ENCODE peak calls at places on chromosomes 5 and 9, in five cellular contexts. One of them, this sample, is unnamed.

GRCh38 chr5:52672459-52672858 is 115.3 kb upstream of the ITGA1 start:
- DNase-seq in heart right ventricle: no peak
- DNase-seq in kidney: no peak
- DNase-seq in mucosa of descending colon: no peak
- DNase-seq in BE2C: no peak
- DNase-seq in this sample: no peak

GRCh38 chr5:17151686-17152085 is 65.7 kb upstream of the BASP1 start:
- DNase-seq in kidney: no peak
- DNase-seq in mucosa of descending colon: no peak
- DNase-seq in BE2C: no peak
- DNase-seq in heart right ventricle: no peak
- DNase-seq in this sample: no peak

GRCh38 chr9:126628146-126628545 is 14.4 kb downstream of the LMX1B start:
- DNase-seq in mucosa of descending colon: no peak
- DNase-seq in BE2C: peak; percentile 49
- DNase-seq in heart right ventricle: no peak
- DNase-seq in kidney: no peak
- DNase-seq in this sample: peak; percentile 41

GRCh38 chr9:31542384-31543055 is 841.9 kb upstream of the ACO1 start:
- DNase-seq in kidney: no peak
- DNase-seq in heart right ventricle: no peak
- DNase-seq in mucosa of descending colon: peak; percentile 13
- DNase-seq in BE2C: peak; percentile 28
- DNase-seq in this sample: peak; percentile 72

GRCh38 chr5:117955831-117956230 is 1032.5 kb downstream of the DTWD2 start:
- DNase-seq in mucosa of descending colon: no peak
- DNase-seq in kidney: no peak
- DNase-seq in heart right ventricle: no peak
- DNase-seq in BE2C: no peak
- DNase-seq in this sample: peak; percentile 5

GRCh38 chr5:150515446-150515845 is 7.5 kb downstream of the NDST1 start:
- DNase-seq in mucosa of descending colon: no peak
- DNase-seq in BE2C: no peak
- DNase-seq in heart right ventricle: no peak
- DNase-seq in kidney: no peak
- DNase-seq in this sample: peak; percentile 84

GRCh38 chr9:104977580-104977979 is 49.6 kb upstream of the ABCA1 start:
- DNase-seq in BE2C: no peak
- DNase-seq in kidney: no peak
- DNase-seq in heart right ventricle: no peak
- DNase-seq in mucosa of descending colon: no peak
- DNase-seq in this sample: no peak

GRCh38 chr5:88813805-88814584 is 69.0 kb downstream of the MEF2C start:
- DNase-seq in BE2C: no peak
- DNase-seq in mucosa of descending colon: no peak
- DNase-seq in kidney: no peak
- DNase-seq in heart right ventricle: no peak
- DNase-seq in this sample: no peak

GRCh38 chr9:106059886-106060285 is 365.5 kb downstream of the TMEM38B start:
- DNase-seq in kidney: no peak
- DNase-seq in mucosa of descending colon: no peak
- DNase-seq in heart right ventricle: no peak
- DNase-seq in BE2C: no peak
- DNase-seq in this sample: no peak

GRCh38 chr5:98296426-98296825 is 477.0 kb upstream of the RGMB start:
- DNase-seq in mucosa of descending colon: no peak
- DNase-seq in BE2C: no peak
- DNase-seq in kidney: no peak
- DNase-seq in heart right ventricle: no peak
- DNase-seq in this sample: peak; percentile 67

GRCh38 chr5:138932171-138932810 is 57.2 kb upstream of the LRRTM2 start:
- DNase-seq in mucosa of descending colon: no peak
- DNase-seq in heart right ventricle: no peak
- DNase-seq in kidney: peak; percentile 71
- DNase-seq in BE2C: no peak
- DNase-seq in this sample: no peak

GRCh38 chr5:147954971-147955370 is 48.6 kb upstream of the C5orf46 start:
- DNase-seq in BE2C: no peak
- DNase-seq in heart right ventricle: no peak
- DNase-seq in mucosa of descending colon: no peak
- DNase-seq in kidney: no peak
- DNase-seq in this sample: no peak

GRCh38 chr5:143053780-143054179 is 283.6 kb downstream of the ARHGAP26 start:
- DNase-seq in BE2C: no peak
- DNase-seq in kidney: no peak
- DNase-seq in mucosa of descending colon: no peak
- DNase-seq in heart right ventricle: no peak
- DNase-seq in this sample: no peak

GRCh38 chr5:133709074-133709676 is 96.8 kb upstream of the FSTL4 start:
- DNase-seq in BE2C: no peak
- DNase-seq in mucosa of descending colon: no peak
- DNase-seq in heart right ventricle: no peak
- DNase-seq in kidney: no peak
- DNase-seq in this sample: peak; percentile 55

GRCh38 chr9:83630938-83631457 is 8.1 kb downstream of the IDNK start:
- DNase-seq in heart right ventricle: no peak
- DNase-seq in mucosa of descending colon: no peak
- DNase-seq in kidney: no peak
- DNase-seq in BE2C: peak; percentile 26
- DNase-seq in this sample: no peak

GRCh38 chr9:68640421-68641089 is 64.5 kb upstream of the PIP5K1B start:
- DNase-seq in heart right ventricle: no peak
- DNase-seq in mucosa of descending colon: no peak
- DNase-seq in kidney: no peak
- DNase-seq in BE2C: no peak
- DNase-seq in this sample: no peak

GRCh38 chr9:124415102-124415851 is at the start of gene PSMB7:
- DNase-seq in kidney: peak; percentile 98
- DNase-seq in mucosa of descending colon: peak; percentile 98
- DNase-seq in BE2C: peak; percentile 96
- DNase-seq in heart right ventricle: peak; percentile 96
- DNase-seq in this sample: peak; percentile 98

GRCh38 chr5:121913397-121913796 is 48.4 kb upstream of the SRFBP1 start:
- DNase-seq in heart right ventricle: no peak
- DNase-seq in BE2C: no peak
- DNase-seq in mucosa of descending colon: no peak
- DNase-seq in kidney: no peak
- DNase-seq in this sample: no peak

GRCh38 chr5:2207966-2208544 is 325.3 kb upstream of the IRX4 start:
- DNase-seq in heart right ventricle: peak; percentile 27
- DNase-seq in BE2C: no peak
- DNase-seq in kidney: no peak
- DNase-seq in mucosa of descending colon: no peak
- DNase-seq in this sample: no peak

GRCh38 chr9:134897584-134898170 is 17.1 kb downstream of the FCN2 start:
- DNase-seq in heart right ventricle: no peak
- DNase-seq in BE2C: no peak
- DNase-seq in mucosa of descending colon: no peak
- DNase-seq in kidney: no peak
- DNase-seq in this sample: no peak

GRCh38 chr5:40717281-40717680 is 37.6 kb downstream of the PTGER4 start:
- DNase-seq in kidney: no peak
- DNase-seq in BE2C: no peak
- DNase-seq in mucosa of descending colon: no peak
- DNase-seq in heart right ventricle: no peak
- DNase-seq in this sample: peak; percentile 54

GRCh38 chr9:37903581-37903830 is 421 bp downstream of the SLC25A51 start:
- DNase-seq in kidney: no peak
- DNase-seq in BE2C: no peak
- DNase-seq in mucosa of descending colon: no peak
- DNase-seq in heart right ventricle: peak; percentile 61
- DNase-seq in this sample: peak; percentile 24

GRCh38 chr5:149834246-149834855 is 104.2 kb downstream of the PPARGC1B start:
- DNase-seq in mucosa of descending colon: peak; percentile 88
- DNase-seq in kidney: no peak
- DNase-seq in heart right ventricle: no peak
- DNase-seq in BE2C: peak; percentile 75
- DNase-seq in this sample: peak; percentile 90

DNA sequence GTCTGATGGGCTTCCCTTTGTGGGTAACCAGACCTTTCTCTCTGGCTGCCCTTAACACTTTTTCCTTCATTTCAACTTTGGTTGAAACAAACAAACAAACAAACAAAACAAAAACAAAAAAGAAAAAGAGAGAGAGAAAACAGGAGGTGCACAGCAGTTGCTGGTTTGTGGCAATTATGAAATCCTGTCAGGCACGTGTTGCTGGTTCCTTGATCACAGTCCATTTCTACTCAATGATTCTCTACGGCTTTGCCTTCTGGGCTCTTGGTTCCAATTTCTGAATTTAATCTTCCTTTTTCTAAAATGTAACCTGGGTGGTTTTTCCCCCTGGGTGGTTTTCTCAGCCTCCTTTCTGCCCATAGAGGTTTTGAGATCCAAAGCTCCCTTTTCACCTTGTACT is 17.8 kb upstream of the PANK3 start:
- DNase-seq in mucosa of descending colon: no peak
- DNase-seq in heart right ventricle: no peak
- DNase-seq in BE2C: no peak
- DNase-seq in kidney: no peak
- DNase-seq in this sample: no peak
- H3K4me3 ChIP-seq in mucosa of descending colon: no peak overlapping the region
- H3K4me3 ChIP-seq in heart right ventricle: no peak overlapping the region
- H3K4me3 ChIP-seq in BE2C: no peak overlapping the region
- H3K4me3 ChIP-seq in kidney: no peak overlapping the region
- H3K4me3 ChIP-seq in this sample: no peak overlapping the region

DNA sequence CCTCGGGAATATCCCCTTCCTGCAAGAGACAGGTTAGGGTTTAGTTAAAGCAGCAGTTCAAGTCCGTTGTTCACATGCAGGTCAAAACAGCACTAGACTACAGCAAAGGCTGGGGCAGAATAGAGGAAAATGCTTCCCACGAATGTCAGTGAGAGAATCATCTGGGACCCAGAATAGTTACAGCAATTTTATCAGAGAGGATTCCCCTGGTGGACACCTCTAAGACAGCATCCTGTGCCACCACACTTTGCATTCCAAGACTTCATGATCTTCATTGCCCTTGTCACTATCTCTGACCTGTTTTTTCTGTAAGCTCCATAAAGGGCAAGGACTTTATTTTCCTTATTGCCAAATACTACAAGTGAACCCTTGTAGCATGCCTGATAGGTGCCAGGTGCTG is 12.9 kb downstream of the GRXCR2 start:
- DNase-seq in BE2C: no peak
- DNase-seq in kidney: no peak
- DNase-seq in mucosa of descending colon: no peak
- DNase-seq in heart right ventricle: no peak
- DNase-seq in this sample: no peak
- TF ChIP-seq CTCF in BE2C: peak; percentile 32
- TF ChIP-seq CTCF in kidney: no peak
- TF ChIP-seq CTCF in mucosa of descending colon: no peak
- TF ChIP-seq CTCF in heart right ventricle: no peak
- TF ChIP-seq CTCF in this sample: no peak

GRCh38 chr5:170861295-170861854 is 443 bp upstream of the RANBP17 start:
- DNase-seq in heart right ventricle: no peak
- DNase-seq in kidney: peak; percentile 58
- DNase-seq in BE2C: no peak
- DNase-seq in mucosa of descending colon: no peak
- DNase-seq in this sample: peak; percentile 32
- H3K4me3 ChIP-seq in heart right ventricle: peak overlapping the region; percentile 76
- H3K4me3 ChIP-seq in kidney: no peak overlapping the region
- H3K4me3 ChIP-seq in BE2C: no peak overlapping the region
- H3K4me3 ChIP-seq in mucosa of descending colon: no peak overlapping the region
- H3K4me3 ChIP-seq in this sample: no peak overlapping the region

DNA sequence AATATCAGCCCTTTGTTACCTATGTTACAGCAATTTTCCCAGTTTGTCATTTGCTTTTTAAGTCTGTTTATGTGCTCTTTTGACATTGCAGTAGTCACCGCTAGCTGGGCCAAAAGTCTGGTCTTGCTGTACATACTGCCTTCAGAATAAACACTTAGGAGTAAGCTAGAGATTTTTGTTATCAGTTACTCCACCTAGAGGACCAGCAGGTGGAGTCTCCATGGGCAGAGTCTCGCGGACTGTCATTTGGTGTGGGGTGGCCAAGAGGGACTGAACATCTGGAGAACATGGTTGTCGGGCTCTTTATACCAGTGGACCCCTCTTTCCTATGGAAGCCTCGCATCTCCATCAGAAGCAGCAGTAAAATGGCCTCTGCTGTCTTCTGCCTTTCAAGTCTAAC is 10.8 kb upstream of the MGAT1 start:
- DNase-seq in mucosa of descending colon: peak; percentile 24
- DNase-seq in BE2C: no peak
- DNase-seq in heart right ventricle: no peak
- DNase-seq in kidney: no peak
- DNase-seq in this sample: no peak
- TF ChIP-seq CTCF in mucosa of descending colon: no peak
- TF ChIP-seq CTCF in BE2C: peak; percentile 23
- TF ChIP-seq CTCF in heart right ventricle: peak; percentile 33
- TF ChIP-seq CTCF in kidney: no peak
- TF ChIP-seq CTCF in this sample: no peak

This sample was measured in foreskin fibroblast.